ENCODE peak calls at places on chromosomes 4 and X, in four cellular contexts. One of them, this sample, is unnamed.

GRCh38 chr4:2574863-2575262 is 38.4 kb downstream of the FAM193A start:
- DNase-seq in T1000: no peak
- DNase-seq in anterior cingulate cortex: no peak
- DNase-seq in cardiac muscle cell: no peak
- DNase-seq in this sample: peak

GRCh38 chr4:158811704-158812103 is 42.9 kb downstream of the FNIP2 start:
- DNase-seq in T1000: no peak
- DNase-seq in anterior cingulate cortex: no peak
- DNase-seq in cardiac muscle cell: no peak
- DNase-seq in this sample: peak

GRCh38 chr4:107838763-107839162 is 14.0 kb downstream of the SGMS2 start:
- DNase-seq in T1000: no peak
- DNase-seq in anterior cingulate cortex: no peak
- DNase-seq in cardiac muscle cell: no peak
- DNase-seq in this sample: no peak

GRCh38 chr4:157265281-157265680 is 44.8 kb downstream of the GRIA2 start:
- DNase-seq in T1000: no peak
- DNase-seq in anterior cingulate cortex: no peak
- DNase-seq in cardiac muscle cell: peak
- DNase-seq in this sample: no peak

GRCh38 chr4:128424524-128425195 is 137.0 kb upstream of the PGRMC2 start:
- DNase-seq in T1000: no peak
- DNase-seq in anterior cingulate cortex: no peak
- DNase-seq in cardiac muscle cell: no peak
- DNase-seq in this sample: no peak

GRCh38 chr4:75180790-75181776 is 248.2 kb downstream of the PARM1 start:
- DNase-seq in T1000: peak
- DNase-seq in anterior cingulate cortex: no peak
- DNase-seq in cardiac muscle cell: no peak
- DNase-seq in this sample: no peak

GRCh38 chr4:2259541-2260267 is 2.2 kb downstream of the MXD4 start:
- DNase-seq in T1000: no peak
- DNase-seq in anterior cingulate cortex: no peak
- DNase-seq in cardiac muscle cell: no peak
- DNase-seq in this sample: no peak

GRCh38 chrX:135977611-135978010 is 3.8 kb upstream of the MMGT1 start:
- DNase-seq in T1000: no peak
- DNase-seq in anterior cingulate cortex: no peak
- DNase-seq in cardiac muscle cell: no peak
- DNase-seq in this sample: no peak

GRCh38 chrX:38973327-38973726 is 172.1 kb downstream of the MID1IP1 start:
- DNase-seq in T1000: peak
- DNase-seq in anterior cingulate cortex: no peak
- DNase-seq in cardiac muscle cell: no peak
- DNase-seq in this sample: no peak

GRCh38 chr4:169410839-169411770 is 140.3 kb upstream of the SH3RF1 start:
- DNase-seq in T1000: no peak
- DNase-seq in anterior cingulate cortex: no peak
- DNase-seq in cardiac muscle cell: peak
- DNase-seq in this sample: peak

GRCh38 chr4:7101692-7102515 is 34.0 kb upstream of the GRPEL1 start:
- DNase-seq in T1000: no peak
- DNase-seq in anterior cingulate cortex: peak
- DNase-seq in cardiac muscle cell: peak
- DNase-seq in this sample: peak

GRCh38 chr4:101349346-101350064 is 2.2 kb upstream of the PPP3CA start:
- DNase-seq in T1000: no peak
- DNase-seq in anterior cingulate cortex: no peak
- DNase-seq in cardiac muscle cell: no peak
- DNase-seq in this sample: no peak

GRCh38 chr4:180789929-180790328 is 1453.3 kb upstream of the TENM3 start:
- DNase-seq in T1000: no peak
- DNase-seq in anterior cingulate cortex: no peak
- DNase-seq in cardiac muscle cell: no peak
- DNase-seq in this sample: no peak

GRCh38 chr4:178856139-178856800 is 1414.0 kb upstream of the AGA start:
- DNase-seq in T1000: no peak
- DNase-seq in anterior cingulate cortex: no peak
- DNase-seq in cardiac muscle cell: no peak
- DNase-seq in this sample: no peak

GRCh38 chr4:45662996-45663395 is 460.9 kb downstream of the GABRG1 start:
- DNase-seq in T1000: peak
- DNase-seq in anterior cingulate cortex: no peak
- DNase-seq in cardiac muscle cell: peak
- DNase-seq in this sample: peak

GRCh38 chr4:78720994-78721677 is 55.0 kb upstream of the BMP2K start:
- DNase-seq in T1000: no peak
- DNase-seq in anterior cingulate cortex: no peak
- DNase-seq in cardiac muscle cell: no peak
- DNase-seq in this sample: peak

GRCh38 chrX:108573136-108573535 is 133.5 kb downstream of the COL4A5 start:
- DNase-seq in T1000: no peak
- DNase-seq in anterior cingulate cortex: no peak
- DNase-seq in cardiac muscle cell: no peak
- DNase-seq in this sample: no peak

GRCh38 chr4:33592701-33593100 is 2651.6 kb downstream of the ARAP2 start:
- DNase-seq in T1000: no peak
- DNase-seq in anterior cingulate cortex: no peak
- DNase-seq in cardiac muscle cell: no peak
- DNase-seq in this sample: no peak

GRCh38 chrX:74420194-74421035 is 878 bp upstream of the SLC16A2 start:
- DNase-seq in T1000: peak
- DNase-seq in anterior cingulate cortex: peak
- DNase-seq in cardiac muscle cell: peak
- DNase-seq in this sample: peak

GRCh38 chr4:26015133-26015651 is 101.2 kb downstream of the SMIM20 start:
- DNase-seq in T1000: peak
- DNase-seq in anterior cingulate cortex: no peak
- DNase-seq in cardiac muscle cell: no peak
- DNase-seq in this sample: peak

GRCh38 chr4:139126898-139127297 is 50.1 kb downstream of the ELF2 start:
- DNase-seq in T1000: no peak
- DNase-seq in anterior cingulate cortex: no peak
- DNase-seq in cardiac muscle cell: no peak
- DNase-seq in this sample: no peak

GRCh38 chrX:129678881-129679195 is 24.1 kb upstream of the APLN start:
- DNase-seq in T1000: no peak
- DNase-seq in anterior cingulate cortex: no peak
- DNase-seq in cardiac muscle cell: no peak
- DNase-seq in this sample: no peak

GRCh38 chr4:24024157-24024556 is 134.3 kb upstream of the PPARGC1A start:
- DNase-seq in T1000: no peak
- DNase-seq in anterior cingulate cortex: no peak
- DNase-seq in cardiac muscle cell: no peak
- DNase-seq in this sample: no peak

GRCh38 chr4:106763044-106763443 is 273.1 kb downstream of the DKK2 start:
- DNase-seq in T1000: no peak
- DNase-seq in anterior cingulate cortex: no peak
- DNase-seq in cardiac muscle cell: peak
- DNase-seq in this sample: peak

GRCh38 chr4:112885897-112886296 is 163.6 kb upstream of the ANK2 start:
- DNase-seq in T1000: no peak
- DNase-seq in anterior cingulate cortex: no peak
- DNase-seq in cardiac muscle cell: no peak
- DNase-seq in this sample: no peak

GRCh38 chr4:139532951-139533350 is 23.1 kb downstream of the SETD7 start:
- DNase-seq in T1000: no peak
- DNase-seq in anterior cingulate cortex: no peak
- DNase-seq in cardiac muscle cell: no peak
- DNase-seq in this sample: no peak

GRCh38 chrX:39337461-39337860 is 536.2 kb downstream of the MID1IP1 start:
- DNase-seq in T1000: no peak
- DNase-seq in anterior cingulate cortex: no peak
- DNase-seq in cardiac muscle cell: no peak
- DNase-seq in this sample: no peak

GRCh38 chrX:49147907-49148306 is 14.7 kb upstream of the MAGIX start:
- DNase-seq in T1000: no peak
- DNase-seq in anterior cingulate cortex: no peak
- DNase-seq in cardiac muscle cell: no peak
- DNase-seq in this sample: no peak

GRCh38 chr4:101187837-101188236 is 159.5 kb downstream of the PPP3CA start:
- DNase-seq in T1000: no peak
- DNase-seq in anterior cingulate cortex: no peak
- DNase-seq in cardiac muscle cell: no peak
- DNase-seq in this sample: no peak

GRCh38 chr4:78704981-78705757 is 71.0 kb upstream of the BMP2K start:
- DNase-seq in T1000: peak
- DNase-seq in anterior cingulate cortex: no peak
- DNase-seq in cardiac muscle cell: no peak
- DNase-seq in this sample: peak

GRCh38 chrX:56813318-56813837 is 84.3 kb downstream of the NBDY start:
- DNase-seq in T1000: no peak
- DNase-seq in anterior cingulate cortex: no peak
- DNase-seq in cardiac muscle cell: no peak
- DNase-seq in this sample: peak

GRCh38 chr4:42280327-42281095 is 116.8 kb upstream of the SHISA3 start:
- DNase-seq in T1000: no peak
- DNase-seq in anterior cingulate cortex: no peak
- DNase-seq in cardiac muscle cell: peak
- DNase-seq in this sample: no peak

GRCh38 chr4:181832305-181832704 is 410.9 kb upstream of the TENM3 start:
- DNase-seq in T1000: no peak
- DNase-seq in anterior cingulate cortex: no peak
- DNase-seq in cardiac muscle cell: no peak
- DNase-seq in this sample: no peak

GRCh38 chr4:1790005-1790404 is 3.1 kb upstream of the FGFR3 start:
- DNase-seq in T1000: no peak
- DNase-seq in anterior cingulate cortex: no peak
- DNase-seq in cardiac muscle cell: no peak
- DNase-seq in this sample: no peak

GRCh38 chr4:117134386-117134785 is 49.0 kb upstream of the TRAM1L1 start:
- DNase-seq in T1000: peak
- DNase-seq in anterior cingulate cortex: no peak
- DNase-seq in cardiac muscle cell: peak
- DNase-seq in this sample: peak

GRCh38 chrX:71636438-71637252 is 18.3 kb upstream of the CXCR3 start:
- DNase-seq in T1000: no peak
- DNase-seq in anterior cingulate cortex: no peak
- DNase-seq in cardiac muscle cell: no peak
- DNase-seq in this sample: no peak

GRCh38 chrX:115889121-115889890 is 281.2 kb upstream of the AGTR2 start:
- DNase-seq in T1000: no peak
- DNase-seq in anterior cingulate cortex: no peak
- DNase-seq in cardiac muscle cell: no peak
- DNase-seq in this sample: no peak

GRCh38 chr4:62912531-62912930 is 1496.7 kb downstream of the TECRL start:
- DNase-seq in T1000: no peak
- DNase-seq in anterior cingulate cortex: no peak
- DNase-seq in cardiac muscle cell: no peak
- DNase-seq in this sample: no peak

This sample was measured in pons.